ENCODE peak calls at places on chromosome 5, in ten cellular contexts. One of them, this sample, is unnamed.

GRCh38 chr5:29218138-29218537 is 1975.3 kb upstream of the CDH6 start:
- DNase-seq in NCI-H226: peak
- DNase-seq in ACHN: peak
- DNase-seq in colonic mucosa: no peak
- DNase-seq in BJ: no peak
- DNase-seq in fibroblast of the aortic adventitia: no peak
- DNase-seq in HTR-8/SVneo: no peak
- DNase-seq in type B pancreatic cell: no peak
- DNase-seq in heart left ventricle: no peak
- DNase-seq in natural killer cell treated with Interleukin-12 subunit alpha and Interleukin-12 subunit beta and Interleukin-15 and Interleukin-18, amount 100 ng/mL, for 72 hours: no peak
- DNase-seq in this sample: no peak

GRCh38 chr5:158938181-158938580 is 161.5 kb downstream of the EBF1 start:
- DNase-seq in colonic mucosa: no peak
- DNase-seq in ACHN: no peak
- DNase-seq in fibroblast of the aortic adventitia: no peak
- DNase-seq in NCI-H226: no peak
- DNase-seq in BJ: no peak
- DNase-seq in type B pancreatic cell: no peak
- DNase-seq in natural killer cell treated with Interleukin-12 subunit alpha and Interleukin-12 subunit beta and Interleukin-15 and Interleukin-18, amount 100 ng/mL, for 72 hours: no peak
- DNase-seq in HTR-8/SVneo: no peak
- DNase-seq in heart left ventricle: peak
- DNase-seq in this sample: no peak

GRCh38 chr5:132190161-132190817 is 37.4 kb downstream of the P4HA2 start:
- DNase-seq in type B pancreatic cell: no peak
- DNase-seq in NCI-H226: peak
- DNase-seq in HTR-8/SVneo: peak
- DNase-seq in natural killer cell treated with Interleukin-12 subunit alpha and Interleukin-12 subunit beta and Interleukin-15 and Interleukin-18, amount 100 ng/mL, for 72 hours: no peak
- DNase-seq in fibroblast of the aortic adventitia: peak
- DNase-seq in BJ: peak
- DNase-seq in heart left ventricle: no peak
- DNase-seq in colonic mucosa: no peak
- DNase-seq in ACHN: peak
- DNase-seq in this sample: peak

GRCh38 chr5:139689631-139690384 is 41.7 kb downstream of the CXXC5 start:
- DNase-seq in fibroblast of the aortic adventitia: peak
- DNase-seq in BJ: no peak
- DNase-seq in NCI-H226: no peak
- DNase-seq in natural killer cell treated with Interleukin-12 subunit alpha and Interleukin-12 subunit beta and Interleukin-15 and Interleukin-18, amount 100 ng/mL, for 72 hours: no peak
- DNase-seq in HTR-8/SVneo: no peak
- DNase-seq in colonic mucosa: peak
- DNase-seq in heart left ventricle: no peak
- DNase-seq in ACHN: peak
- DNase-seq in type B pancreatic cell: no peak
- DNase-seq in this sample: no peak

GRCh38 chr5:66247176-66247960 is 103.3 kb downstream of the SREK1 start:
- DNase-seq in fibroblast of the aortic adventitia: peak
- DNase-seq in BJ: peak
- DNase-seq in NCI-H226: peak
- DNase-seq in HTR-8/SVneo: peak
- DNase-seq in ACHN: peak
- DNase-seq in natural killer cell treated with Interleukin-12 subunit alpha and Interleukin-12 subunit beta and Interleukin-15 and Interleukin-18, amount 100 ng/mL, for 72 hours: no peak
- DNase-seq in heart left ventricle: no peak
- DNase-seq in type B pancreatic cell: no peak
- DNase-seq in colonic mucosa: no peak
- DNase-seq in this sample: no peak

GRCh38 chr5:56588636-56589485 is 226.5 kb upstream of the MAP3K1 start:
- DNase-seq in HTR-8/SVneo: no peak
- DNase-seq in colonic mucosa: peak
- DNase-seq in heart left ventricle: peak
- DNase-seq in NCI-H226: no peak
- DNase-seq in BJ: no peak
- DNase-seq in fibroblast of the aortic adventitia: no peak
- DNase-seq in natural killer cell treated with Interleukin-12 subunit alpha and Interleukin-12 subunit beta and Interleukin-15 and Interleukin-18, amount 100 ng/mL, for 72 hours: no peak
- DNase-seq in type B pancreatic cell: no peak
- DNase-seq in ACHN: no peak
- DNase-seq in this sample: peak

GRCh38 chr5:133824661-133825254 is 143.7 kb downstream of the C5orf15 start:
- DNase-seq in natural killer cell treated with Interleukin-12 subunit alpha and Interleukin-12 subunit beta and Interleukin-15 and Interleukin-18, amount 100 ng/mL, for 72 hours: no peak
- DNase-seq in ACHN: no peak
- DNase-seq in fibroblast of the aortic adventitia: no peak
- DNase-seq in BJ: no peak
- DNase-seq in NCI-H226: no peak
- DNase-seq in colonic mucosa: no peak
- DNase-seq in heart left ventricle: no peak
- DNase-seq in type B pancreatic cell: no peak
- DNase-seq in HTR-8/SVneo: no peak
- DNase-seq in this sample: no peak

GRCh38 chr5:149378241-149378805 is 769 bp downstream of the IL17B start:
- DNase-seq in natural killer cell treated with Interleukin-12 subunit alpha and Interleukin-12 subunit beta and Interleukin-15 and Interleukin-18, amount 100 ng/mL, for 72 hours: no peak
- DNase-seq in BJ: no peak
- DNase-seq in fibroblast of the aortic adventitia: no peak
- DNase-seq in type B pancreatic cell: no peak
- DNase-seq in heart left ventricle: no peak
- DNase-seq in ACHN: no peak
- DNase-seq in NCI-H226: no peak
- DNase-seq in colonic mucosa: no peak
- DNase-seq in HTR-8/SVneo: no peak
- DNase-seq in this sample: no peak

GRCh38 chr5:31027726-31028125 is 165.8 kb upstream of the CDH6 start:
- DNase-seq in NCI-H226: no peak
- DNase-seq in fibroblast of the aortic adventitia: no peak
- DNase-seq in HTR-8/SVneo: no peak
- DNase-seq in heart left ventricle: no peak
- DNase-seq in colonic mucosa: no peak
- DNase-seq in ACHN: peak
- DNase-seq in natural killer cell treated with Interleukin-12 subunit alpha and Interleukin-12 subunit beta and Interleukin-15 and Interleukin-18, amount 100 ng/mL, for 72 hours: no peak
- DNase-seq in BJ: no peak
- DNase-seq in type B pancreatic cell: no peak
- DNase-seq in this sample: no peak

GRCh38 chr5:33120671-33121070 is 320.1 kb upstream of the TARS1 start:
- DNase-seq in heart left ventricle: no peak
- DNase-seq in HTR-8/SVneo: peak
- DNase-seq in colonic mucosa: no peak
- DNase-seq in ACHN: no peak
- DNase-seq in BJ: peak
- DNase-seq in type B pancreatic cell: no peak
- DNase-seq in NCI-H226: no peak
- DNase-seq in natural killer cell treated with Interleukin-12 subunit alpha and Interleukin-12 subunit beta and Interleukin-15 and Interleukin-18, amount 100 ng/mL, for 72 hours: no peak
- DNase-seq in fibroblast of the aortic adventitia: peak
- DNase-seq in this sample: no peak

GRCh38 chr5:74630387-74631087 is 10.0 kb downstream of the ENC1 start:
- DNase-seq in colonic mucosa: no peak
- DNase-seq in NCI-H226: peak
- DNase-seq in heart left ventricle: no peak
- DNase-seq in ACHN: no peak
- DNase-seq in fibroblast of the aortic adventitia: peak
- DNase-seq in type B pancreatic cell: no peak
- DNase-seq in natural killer cell treated with Interleukin-12 subunit alpha and Interleukin-12 subunit beta and Interleukin-15 and Interleukin-18, amount 100 ng/mL, for 72 hours: no peak
- DNase-seq in HTR-8/SVneo: no peak
- DNase-seq in BJ: no peak
- DNase-seq in this sample: no peak

GRCh38 chr5:72956324-72957140 is 691 bp downstream of the FCHO2 start:
- DNase-seq in colonic mucosa: peak
- DNase-seq in type B pancreatic cell: peak
- DNase-seq in heart left ventricle: peak
- DNase-seq in ACHN: peak
- DNase-seq in fibroblast of the aortic adventitia: peak
- DNase-seq in BJ: no peak
- DNase-seq in natural killer cell treated with Interleukin-12 subunit alpha and Interleukin-12 subunit beta and Interleukin-15 and Interleukin-18, amount 100 ng/mL, for 72 hours: peak
- DNase-seq in NCI-H226: peak
- DNase-seq in HTR-8/SVneo: peak
- DNase-seq in this sample: peak

GRCh38 chr5:78632467-78632866 is 16.1 kb downstream of the LHFPL2 start:
- DNase-seq in ACHN: no peak
- DNase-seq in heart left ventricle: no peak
- DNase-seq in natural killer cell treated with Interleukin-12 subunit alpha and Interleukin-12 subunit beta and Interleukin-15 and Interleukin-18, amount 100 ng/mL, for 72 hours: no peak
- DNase-seq in type B pancreatic cell: no peak
- DNase-seq in HTR-8/SVneo: no peak
- DNase-seq in NCI-H226: no peak
- DNase-seq in BJ: no peak
- DNase-seq in fibroblast of the aortic adventitia: no peak
- DNase-seq in colonic mucosa: no peak
- DNase-seq in this sample: no peak

GRCh38 chr5:2996248-2996647 is 244.8 kb upstream of the IRX2 start:
- DNase-seq in heart left ventricle: no peak
- DNase-seq in colonic mucosa: no peak
- DNase-seq in type B pancreatic cell: no peak
- DNase-seq in ACHN: no peak
- DNase-seq in NCI-H226: no peak
- DNase-seq in BJ: no peak
- DNase-seq in HTR-8/SVneo: no peak
- DNase-seq in natural killer cell treated with Interleukin-12 subunit alpha and Interleukin-12 subunit beta and Interleukin-15 and Interleukin-18, amount 100 ng/mL, for 72 hours: no peak
- DNase-seq in fibroblast of the aortic adventitia: no peak
- DNase-seq in this sample: no peak

GRCh38 chr5:113171520-113171919 is 194.9 kb downstream of the DCP2 start:
- DNase-seq in type B pancreatic cell: no peak
- DNase-seq in natural killer cell treated with Interleukin-12 subunit alpha and Interleukin-12 subunit beta and Interleukin-15 and Interleukin-18, amount 100 ng/mL, for 72 hours: no peak
- DNase-seq in BJ: no peak
- DNase-seq in colonic mucosa: no peak
- DNase-seq in HTR-8/SVneo: no peak
- DNase-seq in heart left ventricle: no peak
- DNase-seq in fibroblast of the aortic adventitia: no peak
- DNase-seq in NCI-H226: no peak
- DNase-seq in ACHN: no peak
- DNase-seq in this sample: no peak

GRCh38 chr5:72121753-72122445 is 14.6 kb downstream of the MAP1B start:
- DNase-seq in NCI-H226: no peak
- DNase-seq in colonic mucosa: no peak
- DNase-seq in ACHN: no peak
- DNase-seq in natural killer cell treated with Interleukin-12 subunit alpha and Interleukin-12 subunit beta and Interleukin-15 and Interleukin-18, amount 100 ng/mL, for 72 hours: no peak
- DNase-seq in type B pancreatic cell: no peak
- DNase-seq in heart left ventricle: no peak
- DNase-seq in HTR-8/SVneo: no peak
- DNase-seq in BJ: no peak
- DNase-seq in fibroblast of the aortic adventitia: no peak
- DNase-seq in this sample: no peak

GRCh38 chr5:6737043-6737941 is 24.1 kb downstream of the TENT4A start:
- DNase-seq in BJ: no peak
- DNase-seq in heart left ventricle: no peak
- DNase-seq in NCI-H226: no peak
- DNase-seq in HTR-8/SVneo: no peak
- DNase-seq in colonic mucosa: no peak
- DNase-seq in fibroblast of the aortic adventitia: no peak
- DNase-seq in ACHN: no peak
- DNase-seq in type B pancreatic cell: peak
- DNase-seq in natural killer cell treated with Interleukin-12 subunit alpha and Interleukin-12 subunit beta and Interleukin-15 and Interleukin-18, amount 100 ng/mL, for 72 hours: no peak
- DNase-seq in this sample: no peak

GRCh38 chr5:138273834-138274188 is 610 bp downstream of the GFRA3 start:
- DNase-seq in type B pancreatic cell: no peak
- DNase-seq in BJ: no peak
- DNase-seq in heart left ventricle: no peak
- DNase-seq in fibroblast of the aortic adventitia: no peak
- DNase-seq in colonic mucosa: no peak
- DNase-seq in NCI-H226: no peak
- DNase-seq in natural killer cell treated with Interleukin-12 subunit alpha and Interleukin-12 subunit beta and Interleukin-15 and Interleukin-18, amount 100 ng/mL, for 72 hours: no peak
- DNase-seq in HTR-8/SVneo: no peak
- DNase-seq in ACHN: no peak
- DNase-seq in this sample: no peak

GRCh38 chr5:112973036-112973435 is 3.6 kb upstream of the DCP2 start:
- DNase-seq in HTR-8/SVneo: no peak
- DNase-seq in ACHN: no peak
- DNase-seq in NCI-H226: no peak
- DNase-seq in type B pancreatic cell: no peak
- DNase-seq in natural killer cell treated with Interleukin-12 subunit alpha and Interleukin-12 subunit beta and Interleukin-15 and Interleukin-18, amount 100 ng/mL, for 72 hours: no peak
- DNase-seq in heart left ventricle: no peak
- DNase-seq in colonic mucosa: no peak
- DNase-seq in fibroblast of the aortic adventitia: no peak
- DNase-seq in BJ: no peak
- DNase-seq in this sample: no peak

GRCh38 chr5:132427285-132428146 is 58.0 kb downstream of the SLC22A5 start:
- DNase-seq in HTR-8/SVneo: no peak
- DNase-seq in colonic mucosa: peak
- DNase-seq in NCI-H226: no peak
- DNase-seq in heart left ventricle: no peak
- DNase-seq in type B pancreatic cell: no peak
- DNase-seq in natural killer cell treated with Interleukin-12 subunit alpha and Interleukin-12 subunit beta and Interleukin-15 and Interleukin-18, amount 100 ng/mL, for 72 hours: peak
- DNase-seq in fibroblast of the aortic adventitia: no peak
- DNase-seq in BJ: no peak
- DNase-seq in ACHN: no peak
- DNase-seq in this sample: no peak

GRCh38 chr5:38796739-38797108 is 49.1 kb upstream of the OSMR start:
- DNase-seq in HTR-8/SVneo: no peak
- DNase-seq in BJ: no peak
- DNase-seq in type B pancreatic cell: no peak
- DNase-seq in NCI-H226: no peak
- DNase-seq in ACHN: no peak
- DNase-seq in heart left ventricle: no peak
- DNase-seq in natural killer cell treated with Interleukin-12 subunit alpha and Interleukin-12 subunit beta and Interleukin-15 and Interleukin-18, amount 100 ng/mL, for 72 hours: no peak
- DNase-seq in colonic mucosa: no peak
- DNase-seq in fibroblast of the aortic adventitia: no peak
- DNase-seq in this sample: no peak

GRCh38 chr5:62460578-62460983 is 48.0 kb downstream of the IPO11 start:
- DNase-seq in natural killer cell treated with Interleukin-12 subunit alpha and Interleukin-12 subunit beta and Interleukin-15 and Interleukin-18, amount 100 ng/mL, for 72 hours: no peak
- DNase-seq in HTR-8/SVneo: peak
- DNase-seq in colonic mucosa: no peak
- DNase-seq in ACHN: peak
- DNase-seq in type B pancreatic cell: no peak
- DNase-seq in NCI-H226: peak
- DNase-seq in fibroblast of the aortic adventitia: peak
- DNase-seq in BJ: no peak
- DNase-seq in heart left ventricle: no peak
- DNase-seq in this sample: no peak

GRCh38 chr5:157004893-157005551 is 42.0 kb upstream of the TIMD4 start:
- DNase-seq in heart left ventricle: no peak
- DNase-seq in ACHN: peak
- DNase-seq in fibroblast of the aortic adventitia: no peak
- DNase-seq in type B pancreatic cell: no peak
- DNase-seq in BJ: no peak
- DNase-seq in HTR-8/SVneo: no peak
- DNase-seq in NCI-H226: no peak
- DNase-seq in colonic mucosa: no peak
- DNase-seq in natural killer cell treated with Interleukin-12 subunit alpha and Interleukin-12 subunit beta and Interleukin-15 and Interleukin-18, amount 100 ng/mL, for 72 hours: no peak
- DNase-seq in this sample: no peak

GRCh38 chr5:56814361-56814962 is 887 bp upstream of the MAP3K1 start:
- DNase-seq in ACHN: peak
- DNase-seq in BJ: no peak
- DNase-seq in fibroblast of the aortic adventitia: peak
- DNase-seq in type B pancreatic cell: no peak
- DNase-seq in colonic mucosa: peak
- DNase-seq in HTR-8/SVneo: no peak
- DNase-seq in heart left ventricle: peak
- DNase-seq in natural killer cell treated with Interleukin-12 subunit alpha and Interleukin-12 subunit beta and Interleukin-15 and Interleukin-18, amount 100 ng/mL, for 72 hours: no peak
- DNase-seq in NCI-H226: no peak
- DNase-seq in this sample: no peak

GRCh38 chr5:124639095-124639665 is 107.3 kb downstream of the ZNF608 start:
- DNase-seq in type B pancreatic cell: no peak
- DNase-seq in colonic mucosa: no peak
- DNase-seq in fibroblast of the aortic adventitia: no peak
- DNase-seq in BJ: no peak
- DNase-seq in NCI-H226: no peak
- DNase-seq in HTR-8/SVneo: no peak
- DNase-seq in ACHN: no peak
- DNase-seq in natural killer cell treated with Interleukin-12 subunit alpha and Interleukin-12 subunit beta and Interleukin-15 and Interleukin-18, amount 100 ng/mL, for 72 hours: no peak
- DNase-seq in heart left ventricle: no peak
- DNase-seq in this sample: no peak

GRCh38 chr5:88452820-88453219 is 184.2 kb upstream of the TMEM161B start:
- DNase-seq in HTR-8/SVneo: no peak
- DNase-seq in fibroblast of the aortic adventitia: peak
- DNase-seq in ACHN: peak
- DNase-seq in type B pancreatic cell: no peak
- DNase-seq in natural killer cell treated with Interleukin-12 subunit alpha and Interleukin-12 subunit beta and Interleukin-15 and Interleukin-18, amount 100 ng/mL, for 72 hours: no peak
- DNase-seq in colonic mucosa: no peak
- DNase-seq in heart left ventricle: no peak
- DNase-seq in NCI-H226: no peak
- DNase-seq in BJ: no peak
- DNase-seq in this sample: no peak

GRCh38 chr5:107469485-107469884 is 201.3 kb downstream of the EFNA5 start:
- DNase-seq in ACHN: peak
- DNase-seq in HTR-8/SVneo: peak
- DNase-seq in fibroblast of the aortic adventitia: peak
- DNase-seq in type B pancreatic cell: no peak
- DNase-seq in natural killer cell treated with Interleukin-12 subunit alpha and Interleukin-12 subunit beta and Interleukin-15 and Interleukin-18, amount 100 ng/mL, for 72 hours: peak
- DNase-seq in NCI-H226: peak
- DNase-seq in BJ: peak
- DNase-seq in heart left ventricle: no peak
- DNase-seq in colonic mucosa: no peak
- DNase-seq in this sample: no peak

GRCh38 chr5:138753794-138754698 is 821 bp downstream of the CTNNA1 start:
- DNase-seq in fibroblast of the aortic adventitia: peak
- DNase-seq in heart left ventricle: peak
- DNase-seq in colonic mucosa: peak
- DNase-seq in ACHN: peak
- DNase-seq in BJ: peak
- DNase-seq in NCI-H226: peak
- DNase-seq in type B pancreatic cell: peak
- DNase-seq in HTR-8/SVneo: peak
- DNase-seq in natural killer cell treated with Interleukin-12 subunit alpha and Interleukin-12 subunit beta and Interleukin-15 and Interleukin-18, amount 100 ng/mL, for 72 hours: no peak
- DNase-seq in this sample: peak

This sample was measured in NCI-H1092.